ENCODE peak calls at places on chromosomes 5 and 9, in five cellular contexts. One of them, this sample, is unnamed.

GRCh38 chr9:36136894-36137391 is 410 bp downstream of the GLIPR2 start:
- DNase-seq in K562: no peak
- DNase-seq in upper lobe of right lung: no peak
- DNase-seq in activated CD8-positive, alpha-beta T cell treated with anti-CD3 and anti-CD28 coated beads for 36 hours: peak
- DNase-seq in T47D: no peak
- DNase-seq in this sample: no peak

GRCh38 chr5:71938886-71939285 is 168.4 kb upstream of the MAP1B start:
- DNase-seq in K562: no peak
- DNase-seq in upper lobe of right lung: peak
- DNase-seq in T47D: peak
- DNase-seq in activated CD8-positive, alpha-beta T cell treated with anti-CD3 and anti-CD28 coated beads for 36 hours: no peak
- DNase-seq in this sample: no peak

GRCh38 chr5:21152611-21153010 is 1164.6 kb upstream of the CDH18 start:
- DNase-seq in upper lobe of right lung: no peak
- DNase-seq in activated CD8-positive, alpha-beta T cell treated with anti-CD3 and anti-CD28 coated beads for 36 hours: no peak
- DNase-seq in T47D: no peak
- DNase-seq in K562: no peak
- DNase-seq in this sample: no peak

GRCh38 chr5:14864181-14864812 is 7.3 kb downstream of the ANKH start:
- DNase-seq in K562: no peak
- DNase-seq in T47D: no peak
- DNase-seq in activated CD8-positive, alpha-beta T cell treated with anti-CD3 and anti-CD28 coated beads for 36 hours: no peak
- DNase-seq in upper lobe of right lung: no peak
- DNase-seq in this sample: no peak

GRCh38 chr5:66987540-66987939 is 209.1 kb downstream of the CD180 start:
- DNase-seq in upper lobe of right lung: no peak
- DNase-seq in K562: no peak
- DNase-seq in activated CD8-positive, alpha-beta T cell treated with anti-CD3 and anti-CD28 coated beads for 36 hours: no peak
- DNase-seq in T47D: no peak
- DNase-seq in this sample: no peak

GRCh38 chr9:129414377-129415021 is 206.4 kb downstream of the C9orf50 start:
- DNase-seq in T47D: peak
- DNase-seq in K562: peak
- DNase-seq in activated CD8-positive, alpha-beta T cell treated with anti-CD3 and anti-CD28 coated beads for 36 hours: peak
- DNase-seq in upper lobe of right lung: no peak
- DNase-seq in this sample: peak

GRCh38 chr9:95399261-95399660 is 81.8 kb upstream of the FANCC start:
- DNase-seq in upper lobe of right lung: no peak
- DNase-seq in T47D: no peak
- DNase-seq in K562: no peak
- DNase-seq in activated CD8-positive, alpha-beta T cell treated with anti-CD3 and anti-CD28 coated beads for 36 hours: no peak
- DNase-seq in this sample: no peak

GRCh38 chr5:122772446-122772845 is 2.4 kb upstream of the SNX2 start:
- DNase-seq in upper lobe of right lung: no peak
- DNase-seq in K562: no peak
- DNase-seq in T47D: no peak
- DNase-seq in activated CD8-positive, alpha-beta T cell treated with anti-CD3 and anti-CD28 coated beads for 36 hours: no peak
- DNase-seq in this sample: no peak

GRCh38 chr5:158563774-158564390 is 535.8 kb downstream of the EBF1 start:
- DNase-seq in activated CD8-positive, alpha-beta T cell treated with anti-CD3 and anti-CD28 coated beads for 36 hours: no peak
- DNase-seq in T47D: no peak
- DNase-seq in K562: no peak
- DNase-seq in upper lobe of right lung: no peak
- DNase-seq in this sample: no peak

GRCh38 chr9:137044502-137045177 is 1.3 kb downstream of the NPDC1 start:
- DNase-seq in T47D: peak
- DNase-seq in activated CD8-positive, alpha-beta T cell treated with anti-CD3 and anti-CD28 coated beads for 36 hours: no peak
- DNase-seq in upper lobe of right lung: no peak
- DNase-seq in K562: no peak
- DNase-seq in this sample: no peak

GRCh38 chr9:100756217-100756616 is 178.3 kb downstream of the CAVIN4 start:
- DNase-seq in activated CD8-positive, alpha-beta T cell treated with anti-CD3 and anti-CD28 coated beads for 36 hours: no peak
- DNase-seq in K562: no peak
- DNase-seq in T47D: no peak
- DNase-seq in upper lobe of right lung: no peak
- DNase-seq in this sample: no peak

GRCh38 chr9:121748727-121749546 is 97.5 kb downstream of the DAB2IP start:
- DNase-seq in upper lobe of right lung: no peak
- DNase-seq in activated CD8-positive, alpha-beta T cell treated with anti-CD3 and anti-CD28 coated beads for 36 hours: peak
- DNase-seq in T47D: no peak
- DNase-seq in K562: no peak
- DNase-seq in this sample: no peak

GRCh38 chr9:69916950-69917349 is 96.3 kb downstream of the CFAP95 start:
- DNase-seq in activated CD8-positive, alpha-beta T cell treated with anti-CD3 and anti-CD28 coated beads for 36 hours: no peak
- DNase-seq in K562: no peak
- DNase-seq in T47D: no peak
- DNase-seq in upper lobe of right lung: no peak
- DNase-seq in this sample: no peak

GRCh38 chr5:33639478-33639877 is 198.7 kb downstream of the TARS1 start:
- DNase-seq in activated CD8-positive, alpha-beta T cell treated with anti-CD3 and anti-CD28 coated beads for 36 hours: no peak
- DNase-seq in upper lobe of right lung: no peak
- DNase-seq in T47D: no peak
- DNase-seq in K562: no peak
- DNase-seq in this sample: no peak

GRCh38 chr9:5510991-5511390 is 660 bp downstream of the PDCD1LG2 start:
- DNase-seq in K562: no peak
- DNase-seq in T47D: no peak
- DNase-seq in upper lobe of right lung: no peak
- DNase-seq in activated CD8-positive, alpha-beta T cell treated with anti-CD3 and anti-CD28 coated beads for 36 hours: no peak
- DNase-seq in this sample: no peak

GRCh38 chr5:172102913-172103629 is 85.0 kb downstream of the STK10 start:
- DNase-seq in upper lobe of right lung: no peak
- DNase-seq in activated CD8-positive, alpha-beta T cell treated with anti-CD3 and anti-CD28 coated beads for 36 hours: peak
- DNase-seq in T47D: no peak
- DNase-seq in K562: peak
- DNase-seq in this sample: peak

GRCh38 chr5:170603578-170604565 is 100.1 kb downstream of the KCNIP1 start:
- DNase-seq in activated CD8-positive, alpha-beta T cell treated with anti-CD3 and anti-CD28 coated beads for 36 hours: peak
- DNase-seq in upper lobe of right lung: no peak
- DNase-seq in K562: peak
- DNase-seq in T47D: no peak
- DNase-seq in this sample: peak

GRCh38 chr5:171573451-171574160 is 154.2 kb downstream of the FGF18 start:
- DNase-seq in K562: no peak
- DNase-seq in T47D: no peak
- DNase-seq in activated CD8-positive, alpha-beta T cell treated with anti-CD3 and anti-CD28 coated beads for 36 hours: no peak
- DNase-seq in upper lobe of right lung: no peak
- DNase-seq in this sample: no peak

GRCh38 chr9:118449554-118449953 is 745.4 kb downstream of the TLR4 start:
- DNase-seq in activated CD8-positive, alpha-beta T cell treated with anti-CD3 and anti-CD28 coated beads for 36 hours: no peak
- DNase-seq in upper lobe of right lung: no peak
- DNase-seq in T47D: no peak
- DNase-seq in K562: no peak
- DNase-seq in this sample: no peak

GRCh38 chr5:12691330-12691729 is 787.1 kb upstream of the CTNND2 start:
- DNase-seq in K562: peak
- DNase-seq in T47D: peak
- DNase-seq in activated CD8-positive, alpha-beta T cell treated with anti-CD3 and anti-CD28 coated beads for 36 hours: no peak
- DNase-seq in upper lobe of right lung: no peak
- DNase-seq in this sample: no peak

GRCh38 chr5:128109138-128109537 is 25.6 kb downstream of the SLC12A2 start:
- DNase-seq in activated CD8-positive, alpha-beta T cell treated with anti-CD3 and anti-CD28 coated beads for 36 hours: no peak
- DNase-seq in K562: no peak
- DNase-seq in upper lobe of right lung: no peak
- DNase-seq in T47D: no peak
- DNase-seq in this sample: no peak

GRCh38 chr9:34396276-34397214 is 19.8 kb upstream of the MYORG start:
- DNase-seq in activated CD8-positive, alpha-beta T cell treated with anti-CD3 and anti-CD28 coated beads for 36 hours: no peak
- DNase-seq in K562: peak
- DNase-seq in upper lobe of right lung: no peak
- DNase-seq in T47D: no peak
- DNase-seq in this sample: no peak

GRCh38 chr5:17217421-17218352 is at the start of gene BASP1:
- DNase-seq in T47D: no peak
- DNase-seq in upper lobe of right lung: peak
- DNase-seq in K562: no peak
- DNase-seq in activated CD8-positive, alpha-beta T cell treated with anti-CD3 and anti-CD28 coated beads for 36 hours: peak
- DNase-seq in this sample: peak

This sample was measured in activated CD4-positive, alpha-beta memory T cell treated with anti-CD3 and anti-CD28 coated beads for 36 hours.